ENCODE peak calls at places on chromosome 22, in nine cellular contexts. K is GM06990; D is mucosa of descending colon; G is lower leg skin; V is bronchial epithelial cell; L is brain microvascular endothelial cell; H is CD8-positive, alpha-beta memory T cell; P is colonic mucosa; J is cardiac muscle cell. T is an unnamed sample.

GRCh38 chr22:48369789-48370507 is 1457.7 kb downstream of the BRD1 start:
- DNase-seq in K (no peak), G (no peak), P (peak; percentile 41), H (no peak), L (no peak), D (peak; percentile 36), V (no peak), J (no peak), T (no peak)

GRCh38 chr22:46737105-46737975 is 712 bp downstream of the CERK start:
- DNase-seq in D (peak; percentile 72), L (no peak), V (no peak), G (no peak), H (peak; percentile 53), P (no peak), J (peak; percentile 36), K (peak; percentile 69), T (peak; percentile 57)

GRCh38 chr22:32005453-32005852 is 37.6 kb upstream of the SLC5A1 start:
- DNase-seq in J (peak; percentile 66), V (peak; percentile 80), G (no peak), H (no peak), K (no peak), D (no peak), L (peak; percentile 45), P (no peak), T (no peak)

GRCh38 chr22:46108564-46109473 is 41.5 kb upstream of the PPARA start:
- DNase-seq in G (no peak), H (no peak), J (peak; percentile 48), K (no peak), P (peak; percentile 57), D (peak; percentile 55), V (peak; percentile 33), L (no peak), T (no peak)

GRCh38 chr22:35149149-35149548 is 83.2 kb downstream of the ISX start:
- DNase-seq in J (no peak), K (no peak), P (no peak), D (no peak), V (no peak), G (no peak), H (no peak), L (no peak), T (no peak)

GRCh38 chr22:48410536-48410935 is 1417.1 kb downstream of the BRD1 start:
- DNase-seq in G (no peak), V (no peak), J (no peak), H (no peak), K (no peak), D (no peak), P (no peak), L (no peak), T (no peak)

GRCh38 chr22:49513358-49513851 is 314.3 kb downstream of the BRD1 start:
- DNase-seq in V (no peak), G (no peak), L (no peak), P (no peak), D (no peak), J (no peak), H (no peak), K (no peak), T (no peak)

GRCh38 chr22:41565403-41566054 is 4.7 kb downstream of the CSDC2 start:
- DNase-seq in J (peak; percentile 82), P (no peak), V (peak; percentile 74), D (no peak), H (no peak), K (no peak), L (peak; percentile 82), G (no peak), T (no peak)

GRCh38 chr22:32237021-32237420 is 18.1 kb downstream of the SLC5A4 start:
- DNase-seq in H (no peak), K (no peak), P (no peak), G (no peak), J (no peak), D (no peak), L (no peak), V (no peak), T (no peak)

GRCh38 chr22:37147186-37147990 is 2.3 kb downstream of the IL2RB start:
- DNase-seq in V (no peak), G (no peak), J (no peak), K (no peak), L (no peak), P (no peak), D (no peak), H (no peak), T (no peak)

DNA sequence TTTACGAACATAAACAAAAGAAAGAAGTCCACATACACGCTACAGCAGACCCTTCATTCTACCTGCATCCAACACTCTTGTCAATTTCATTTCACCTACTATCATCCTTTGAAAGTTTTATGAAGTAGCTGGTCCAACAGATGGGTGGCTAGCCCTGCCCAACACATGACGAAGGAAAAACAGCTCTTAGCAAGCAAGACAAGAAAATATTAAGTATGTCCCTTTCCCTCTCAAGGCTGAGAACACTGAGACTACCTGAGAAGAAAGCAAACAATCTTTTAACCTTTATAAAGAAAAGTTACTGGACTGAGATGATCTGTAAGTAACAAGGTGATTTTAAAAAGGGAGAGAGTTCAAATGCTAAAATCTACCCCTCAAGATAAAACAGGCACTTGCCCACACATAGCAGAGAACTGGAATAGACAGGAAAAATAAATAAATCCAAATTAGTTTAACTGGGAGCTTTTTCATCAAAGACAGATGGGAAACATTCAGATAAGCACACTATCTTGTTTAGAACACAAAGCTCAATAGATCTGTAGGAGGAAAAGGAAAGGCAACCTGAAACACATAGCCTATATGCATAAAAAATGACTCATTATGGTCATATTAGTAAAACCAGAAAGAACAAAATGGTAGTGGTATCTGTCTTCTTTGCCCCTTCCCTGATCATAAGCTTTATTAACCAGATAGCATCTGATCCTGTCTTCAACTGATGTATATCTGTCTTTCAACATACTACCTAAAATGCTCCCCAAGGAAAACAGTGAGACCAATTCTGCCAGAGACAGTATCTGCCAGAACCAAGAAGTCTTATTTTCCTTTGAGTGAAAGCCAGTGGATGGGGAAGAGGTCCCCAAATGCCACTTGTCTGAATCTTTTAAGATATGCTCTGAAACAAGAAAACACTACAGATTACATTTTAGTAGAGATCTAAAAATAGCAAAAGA is 104.3 kb downstream of the MRTFA start:
- DNase-seq in V (peak; percentile 42), H (no peak), G (no peak), K (no peak), L (no peak), J (no peak), D (no peak), P (no peak), T (no peak)
- H3K4me3 ChIP-seq in V (peak overlapping the region; percentile 12), H (peak overlapping the region; percentile 19), G (no peak overlapping the region), K (peak overlapping the region; percentile 61), L (peak overlapping the region; percentile 58), J (peak overlapping the region; percentile 35), D (no peak overlapping the region), P (no peak overlapping the region), T (peak overlapping the region; percentile 7)

GRCh38 chr22:39246690-39247332 is 2.0 kb upstream of the PDGFB start:
- DNase-seq in D (no peak), L (no peak), J (no peak), P (no peak), H (no peak), V (no peak), G (no peak), K (no peak), T (no peak)

GRCh38 chr22:39244496-39245129 is at the start of gene PDGFB:
- DNase-seq in P (peak; percentile 42), K (no peak), D (no peak), G (no peak), H (peak; percentile 20), J (peak; percentile 36), V (no peak), L (no peak), T (no peak)

GRCh38 chr22:39244073-39244495 is 698 bp downstream of the PDGFB start:
- DNase-seq in V (no peak), J (no peak), L (no peak), G (no peak), P (no peak), K (no peak), D (no peak), H (no peak), T (peak; percentile 22)

GRCh38 chr22:39246217-39246616 is 1.4 kb upstream of the PDGFB start:
- DNase-seq in D (no peak), V (no peak), K (no peak), H (no peak), P (no peak), L (no peak), G (no peak), J (no peak), T (no peak)

DNA sequence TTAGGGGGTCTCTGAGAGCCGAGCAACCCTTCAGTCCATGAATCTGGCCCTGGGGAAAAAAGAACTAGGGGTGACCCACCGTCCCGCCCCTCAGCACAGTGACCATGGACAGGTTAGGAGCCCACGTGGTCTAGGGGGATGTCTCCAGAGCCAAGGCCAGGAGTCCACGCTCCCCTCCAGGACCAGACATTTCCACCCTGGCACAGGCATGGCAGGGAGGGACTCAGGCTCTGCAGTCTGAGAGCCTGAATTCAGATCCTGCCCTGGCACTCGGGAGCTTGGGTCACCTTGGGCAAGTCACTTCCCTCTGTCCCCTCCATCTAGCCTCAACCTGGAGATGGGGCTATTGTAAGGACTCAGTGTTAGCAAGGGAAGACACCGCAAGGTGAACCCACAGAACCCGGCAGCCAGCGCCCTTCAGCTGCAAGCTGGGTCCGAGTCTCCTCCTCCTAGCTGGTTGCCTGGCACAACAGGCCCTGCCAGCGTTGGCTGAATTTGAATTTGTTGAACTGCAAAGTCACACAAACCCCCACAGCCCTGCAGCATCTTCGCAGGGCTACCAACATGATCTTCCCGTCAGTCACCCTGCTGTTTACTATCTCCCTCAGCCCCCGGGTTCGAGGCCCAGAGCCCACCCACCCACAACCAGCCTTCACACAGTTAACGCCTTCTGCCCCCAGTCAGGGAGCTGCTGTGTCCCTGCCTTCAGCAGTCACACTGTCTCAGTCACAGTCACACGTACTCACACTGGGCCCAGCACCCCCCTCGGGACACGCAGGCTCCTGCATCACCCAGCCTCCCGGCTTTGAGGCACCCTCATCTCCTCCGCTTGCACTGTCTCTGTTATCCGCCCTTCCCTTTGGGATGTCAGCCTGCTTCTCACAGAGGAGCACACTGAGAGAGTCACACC is 603 bp upstream of the PDGFB start:
- DNase-seq in H (no peak), J (no peak), G (no peak), L (no peak), K (no peak), P (no peak), D (no peak), V (no peak), T (no peak)
- H3K4me3 ChIP-seq in H (peak overlapping the region; percentile 26), J (peak overlapping the region; percentile 63), G (no peak overlapping the region), L (no peak overlapping the region), K (no peak overlapping the region), P (no peak overlapping the region), D (no peak overlapping the region), V (no peak overlapping the region), T (no peak overlapping the region)

DNA sequence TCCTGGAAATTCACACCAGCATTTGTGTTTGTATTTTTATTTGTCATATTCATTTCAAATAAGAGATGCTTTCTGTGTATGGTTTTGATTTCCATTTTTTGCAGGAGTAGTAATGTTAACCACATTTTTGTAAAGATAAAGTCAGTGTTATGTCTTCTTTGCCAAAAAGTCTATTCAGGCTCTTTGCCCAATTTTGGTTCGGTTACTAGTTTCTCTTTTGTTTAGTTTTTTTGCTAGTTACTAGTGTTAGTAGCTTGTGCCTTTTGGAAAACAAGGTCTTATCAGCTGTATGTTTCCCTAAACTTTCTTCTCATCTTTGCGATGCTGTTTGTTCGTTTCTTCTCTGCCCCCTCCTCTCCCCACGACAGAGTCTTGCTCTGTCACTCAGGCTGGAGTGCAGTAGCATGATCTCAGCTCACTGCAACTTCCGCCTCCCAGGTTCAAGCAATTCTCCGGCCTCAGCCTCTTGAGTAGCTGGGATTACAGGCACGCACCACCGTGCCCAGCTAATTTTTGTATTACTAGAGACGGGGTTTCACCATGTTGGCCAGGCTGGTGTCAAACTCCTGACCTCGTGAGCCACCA is 112.3 kb upstream of the GRK3 start:
- DNase-seq in P (no peak), L (no peak), J (peak; percentile 44), V (no peak), H (no peak), K (no peak), D (no peak), G (no peak), T (no peak)
- H3K4me3 ChIP-seq in P (no peak overlapping the region), L (no peak overlapping the region), J (no peak overlapping the region), V (no peak overlapping the region), H (no peak overlapping the region), K (no peak overlapping the region), D (no peak overlapping the region), G (no peak overlapping the region), T (no peak overlapping the region)

GRCh38 chr22:25754527-25755202 is 12.7 kb downstream of the MYO18B start:
- DNase-seq in G (peak; percentile 28), D (peak; percentile 37), K (no peak), H (no peak), L (peak; percentile 96), J (peak; percentile 85), P (no peak), V (no peak), T (no peak)
- H3K4me3 ChIP-seq in G (no peak overlapping the region), D (no peak overlapping the region), K (no peak overlapping the region), H (no peak overlapping the region), L (no peak overlapping the region), J (no peak overlapping the region), P (no peak overlapping the region), V (no peak overlapping the region), T (no peak overlapping the region)